ENCODE peak calls at places on chromosome 3, in six cellular contexts. One of them, this sample, is unnamed.

GRCh38 chr3:127665586-127665985 is 7.2 kb upstream of the ABTB1 start:
- DNase-seq in T-helper 9 cell: no peak
- DNase-seq in activated CD8-positive, alpha-beta memory T cell treated with anti-CD3 and anti-CD28 coated beads, Interleukin-2, amount 50 U/mL, for 4 hours: no peak
- DNase-seq in GM06990: no peak
- DNase-seq in CD4-positive, alpha-beta T cell: no peak
- DNase-seq in ACHN: no peak
- DNase-seq in this sample: no peak

GRCh38 chr3:94440767-94441493 is 378.1 kb downstream of the NSUN3 start:
- DNase-seq in T-helper 9 cell: no peak
- DNase-seq in activated CD8-positive, alpha-beta memory T cell treated with anti-CD3 and anti-CD28 coated beads, Interleukin-2, amount 50 U/mL, for 4 hours: no peak
- DNase-seq in GM06990: no peak
- DNase-seq in CD4-positive, alpha-beta T cell: no peak
- DNase-seq in ACHN: peak
- DNase-seq in this sample: no peak

GRCh38 chr3:32340039-32340438 is 51.6 kb upstream of the CMTM7 start:
- DNase-seq in T-helper 9 cell: no peak
- DNase-seq in activated CD8-positive, alpha-beta memory T cell treated with anti-CD3 and anti-CD28 coated beads, Interleukin-2, amount 50 U/mL, for 4 hours: no peak
- DNase-seq in GM06990: no peak
- DNase-seq in CD4-positive, alpha-beta T cell: peak
- DNase-seq in ACHN: peak
- DNase-seq in this sample: no peak

GRCh38 chr3:188749010-188749617 is 422.7 kb upstream of the TPRG1 start:
- DNase-seq in T-helper 9 cell: peak
- DNase-seq in activated CD8-positive, alpha-beta memory T cell treated with anti-CD3 and anti-CD28 coated beads, Interleukin-2, amount 50 U/mL, for 4 hours: peak
- DNase-seq in GM06990: no peak
- DNase-seq in CD4-positive, alpha-beta T cell: peak
- DNase-seq in ACHN: peak
- DNase-seq in this sample: no peak

GRCh38 chr3:63228677-63229076 is 49.4 kb upstream of the SYNPR start:
- DNase-seq in T-helper 9 cell: no peak
- DNase-seq in activated CD8-positive, alpha-beta memory T cell treated with anti-CD3 and anti-CD28 coated beads, Interleukin-2, amount 50 U/mL, for 4 hours: no peak
- DNase-seq in GM06990: peak
- DNase-seq in CD4-positive, alpha-beta T cell: no peak
- DNase-seq in ACHN: peak
- DNase-seq in this sample: no peak

GRCh38 chr3:118171236-118171852 is 863.3 kb downstream of the IGSF11 start:
- DNase-seq in T-helper 9 cell: no peak
- DNase-seq in activated CD8-positive, alpha-beta memory T cell treated with anti-CD3 and anti-CD28 coated beads, Interleukin-2, amount 50 U/mL, for 4 hours: peak
- DNase-seq in GM06990: no peak
- DNase-seq in CD4-positive, alpha-beta T cell: no peak
- DNase-seq in ACHN: no peak
- DNase-seq in this sample: no peak

GRCh38 chr3:71453822-71454512 is 129.6 kb downstream of the FOXP1 start:
- DNase-seq in T-helper 9 cell: no peak
- DNase-seq in activated CD8-positive, alpha-beta memory T cell treated with anti-CD3 and anti-CD28 coated beads, Interleukin-2, amount 50 U/mL, for 4 hours: no peak
- DNase-seq in GM06990: no peak
- DNase-seq in CD4-positive, alpha-beta T cell: no peak
- DNase-seq in ACHN: no peak
- DNase-seq in this sample: no peak

GRCh38 chr3:183278479-183279088 is 25.5 kb downstream of the B3GNT5 start:
- DNase-seq in T-helper 9 cell: no peak
- DNase-seq in activated CD8-positive, alpha-beta memory T cell treated with anti-CD3 and anti-CD28 coated beads, Interleukin-2, amount 50 U/mL, for 4 hours: no peak
- DNase-seq in GM06990: no peak
- DNase-seq in CD4-positive, alpha-beta T cell: no peak
- DNase-seq in ACHN: peak
- DNase-seq in this sample: no peak

GRCh38 chr3:30004481-30004880 is 601.9 kb upstream of the TGFBR2 start:
- DNase-seq in T-helper 9 cell: no peak
- DNase-seq in activated CD8-positive, alpha-beta memory T cell treated with anti-CD3 and anti-CD28 coated beads, Interleukin-2, amount 50 U/mL, for 4 hours: no peak
- DNase-seq in GM06990: no peak
- DNase-seq in CD4-positive, alpha-beta T cell: no peak
- DNase-seq in ACHN: no peak
- DNase-seq in this sample: no peak

GRCh38 chr3:167723025-167723512 is 11.6 kb downstream of the PDCD10 start:
- DNase-seq in T-helper 9 cell: no peak
- DNase-seq in activated CD8-positive, alpha-beta memory T cell treated with anti-CD3 and anti-CD28 coated beads, Interleukin-2, amount 50 U/mL, for 4 hours: no peak
- DNase-seq in GM06990: no peak
- DNase-seq in CD4-positive, alpha-beta T cell: no peak
- DNase-seq in ACHN: no peak
- DNase-seq in this sample: no peak

GRCh38 chr3:42511196-42511595 is 8.8 kb downstream of the VIPR1 start:
- DNase-seq in T-helper 9 cell: no peak
- DNase-seq in activated CD8-positive, alpha-beta memory T cell treated with anti-CD3 and anti-CD28 coated beads, Interleukin-2, amount 50 U/mL, for 4 hours: no peak
- DNase-seq in GM06990: no peak
- DNase-seq in CD4-positive, alpha-beta T cell: no peak
- DNase-seq in ACHN: no peak
- DNase-seq in this sample: no peak

GRCh38 chr3:15797600-15798303 is at the start of gene ANKRD28:
- DNase-seq in T-helper 9 cell: no peak
- DNase-seq in activated CD8-positive, alpha-beta memory T cell treated with anti-CD3 and anti-CD28 coated beads, Interleukin-2, amount 50 U/mL, for 4 hours: no peak
- DNase-seq in GM06990: no peak
- DNase-seq in CD4-positive, alpha-beta T cell: no peak
- DNase-seq in ACHN: peak
- DNase-seq in this sample: no peak

GRCh38 chr3:184572528-184573270 is 11.1 kb downstream of the EPHB3 start:
- DNase-seq in T-helper 9 cell: no peak
- DNase-seq in activated CD8-positive, alpha-beta memory T cell treated with anti-CD3 and anti-CD28 coated beads, Interleukin-2, amount 50 U/mL, for 4 hours: no peak
- DNase-seq in GM06990: no peak
- DNase-seq in CD4-positive, alpha-beta T cell: no peak
- DNase-seq in ACHN: no peak
- DNase-seq in this sample: no peak

GRCh38 chr3:67947808-67948508 is 293.5 kb upstream of the SUCLG2 start:
- DNase-seq in T-helper 9 cell: peak
- DNase-seq in activated CD8-positive, alpha-beta memory T cell treated with anti-CD3 and anti-CD28 coated beads, Interleukin-2, amount 50 U/mL, for 4 hours: peak
- DNase-seq in GM06990: no peak
- DNase-seq in CD4-positive, alpha-beta T cell: peak
- DNase-seq in ACHN: no peak
- DNase-seq in this sample: no peak

GRCh38 chr3:72343078-72343477 is 505.2 kb downstream of the SHQ1 start:
- DNase-seq in T-helper 9 cell: no peak
- DNase-seq in activated CD8-positive, alpha-beta memory T cell treated with anti-CD3 and anti-CD28 coated beads, Interleukin-2, amount 50 U/mL, for 4 hours: no peak
- DNase-seq in GM06990: no peak
- DNase-seq in CD4-positive, alpha-beta T cell: no peak
- DNase-seq in ACHN: no peak
- DNase-seq in this sample: no peak

GRCh38 chr3:133514418-133514817 is 59.1 kb upstream of the CDV3 start:
- DNase-seq in T-helper 9 cell: no peak
- DNase-seq in activated CD8-positive, alpha-beta memory T cell treated with anti-CD3 and anti-CD28 coated beads, Interleukin-2, amount 50 U/mL, for 4 hours: no peak
- DNase-seq in GM06990: no peak
- DNase-seq in CD4-positive, alpha-beta T cell: no peak
- DNase-seq in ACHN: no peak
- DNase-seq in this sample: no peak

GRCh38 chr3:188595890-188596376 is 442.0 kb downstream of the LPP start:
- DNase-seq in T-helper 9 cell: no peak
- DNase-seq in activated CD8-positive, alpha-beta memory T cell treated with anti-CD3 and anti-CD28 coated beads, Interleukin-2, amount 50 U/mL, for 4 hours: no peak
- DNase-seq in GM06990: no peak
- DNase-seq in CD4-positive, alpha-beta T cell: no peak
- DNase-seq in ACHN: no peak
- DNase-seq in this sample: no peak

GRCh38 chr3:53593611-53594010 is 99.2 kb downstream of the CACNA1D start:
- DNase-seq in T-helper 9 cell: no peak
- DNase-seq in activated CD8-positive, alpha-beta memory T cell treated with anti-CD3 and anti-CD28 coated beads, Interleukin-2, amount 50 U/mL, for 4 hours: no peak
- DNase-seq in GM06990: no peak
- DNase-seq in CD4-positive, alpha-beta T cell: no peak
- DNase-seq in ACHN: no peak
- DNase-seq in this sample: no peak

GRCh38 chr3:186854146-186854545 is 11.6 kb downstream of the ADIPOQ start:
- DNase-seq in T-helper 9 cell: no peak
- DNase-seq in activated CD8-positive, alpha-beta memory T cell treated with anti-CD3 and anti-CD28 coated beads, Interleukin-2, amount 50 U/mL, for 4 hours: no peak
- DNase-seq in GM06990: no peak
- DNase-seq in CD4-positive, alpha-beta T cell: no peak
- DNase-seq in ACHN: no peak
- DNase-seq in this sample: no peak

GRCh38 chr3:105828703-105829102 is 40.1 kb downstream of the CBLB start:
- DNase-seq in T-helper 9 cell: no peak
- DNase-seq in activated CD8-positive, alpha-beta memory T cell treated with anti-CD3 and anti-CD28 coated beads, Interleukin-2, amount 50 U/mL, for 4 hours: no peak
- DNase-seq in GM06990: peak
- DNase-seq in CD4-positive, alpha-beta T cell: no peak
- DNase-seq in ACHN: no peak
- DNase-seq in this sample: no peak

GRCh38 chr3:31724144-31724543 is 191.4 kb downstream of the STT3B start:
- DNase-seq in T-helper 9 cell: no peak
- DNase-seq in activated CD8-positive, alpha-beta memory T cell treated with anti-CD3 and anti-CD28 coated beads, Interleukin-2, amount 50 U/mL, for 4 hours: no peak
- DNase-seq in GM06990: no peak
- DNase-seq in CD4-positive, alpha-beta T cell: no peak
- DNase-seq in ACHN: no peak
- DNase-seq in this sample: no peak

GRCh38 chr3:37639922-37640321 is 221.8 kb upstream of the CTDSPL start:
- DNase-seq in T-helper 9 cell: no peak
- DNase-seq in activated CD8-positive, alpha-beta memory T cell treated with anti-CD3 and anti-CD28 coated beads, Interleukin-2, amount 50 U/mL, for 4 hours: no peak
- DNase-seq in GM06990: no peak
- DNase-seq in CD4-positive, alpha-beta T cell: no peak
- DNase-seq in ACHN: no peak
- DNase-seq in this sample: no peak

GRCh38 chr3:105365171-105365535 is 1.6 kb upstream of the ALCAM start:
- DNase-seq in T-helper 9 cell: no peak
- DNase-seq in activated CD8-positive, alpha-beta memory T cell treated with anti-CD3 and anti-CD28 coated beads, Interleukin-2, amount 50 U/mL, for 4 hours: no peak
- DNase-seq in GM06990: no peak
- DNase-seq in CD4-positive, alpha-beta T cell: no peak
- DNase-seq in ACHN: peak
- DNase-seq in this sample: no peak

GRCh38 chr3:184178522-184179138 is 4.0 kb downstream of the AP2M1 start:
- DNase-seq in T-helper 9 cell: no peak
- DNase-seq in activated CD8-positive, alpha-beta memory T cell treated with anti-CD3 and anti-CD28 coated beads, Interleukin-2, amount 50 U/mL, for 4 hours: no peak
- DNase-seq in GM06990: no peak
- DNase-seq in CD4-positive, alpha-beta T cell: no peak
- DNase-seq in ACHN: no peak
- DNase-seq in this sample: no peak

GRCh38 chr3:62688050-62688449 is 187.2 kb downstream of the CADPS start:
- DNase-seq in T-helper 9 cell: no peak
- DNase-seq in activated CD8-positive, alpha-beta memory T cell treated with anti-CD3 and anti-CD28 coated beads, Interleukin-2, amount 50 U/mL, for 4 hours: no peak
- DNase-seq in GM06990: no peak
- DNase-seq in CD4-positive, alpha-beta T cell: no peak
- DNase-seq in ACHN: no peak
- DNase-seq in this sample: no peak

GRCh38 chr3:128432301-128432897 is 34.3 kb downstream of the DNAJB8 start:
- DNase-seq in T-helper 9 cell: no peak
- DNase-seq in activated CD8-positive, alpha-beta memory T cell treated with anti-CD3 and anti-CD28 coated beads, Interleukin-2, amount 50 U/mL, for 4 hours: no peak
- DNase-seq in GM06990: no peak
- DNase-seq in CD4-positive, alpha-beta T cell: no peak
- DNase-seq in ACHN: no peak
- DNase-seq in this sample: no peak

GRCh38 chr3:197878427-197878826 is 71.6 kb upstream of the RPL35A start:
- DNase-seq in T-helper 9 cell: no peak
- DNase-seq in activated CD8-positive, alpha-beta memory T cell treated with anti-CD3 and anti-CD28 coated beads, Interleukin-2, amount 50 U/mL, for 4 hours: no peak
- DNase-seq in GM06990: no peak
- DNase-seq in CD4-positive, alpha-beta T cell: no peak
- DNase-seq in ACHN: no peak
- DNase-seq in this sample: peak

GRCh38 chr3:184260571-184261269 is 633 bp downstream of the CAMK2N2 start:
- DNase-seq in T-helper 9 cell: peak
- DNase-seq in activated CD8-positive, alpha-beta memory T cell treated with anti-CD3 and anti-CD28 coated beads, Interleukin-2, amount 50 U/mL, for 4 hours: no peak
- DNase-seq in GM06990: no peak
- DNase-seq in CD4-positive, alpha-beta T cell: no peak
- DNase-seq in ACHN: no peak
- DNase-seq in this sample: no peak

GRCh38 chr3:99842826-99843589 is 25.3 kb downstream of the CMSS1 start:
- DNase-seq in T-helper 9 cell: no peak
- DNase-seq in activated CD8-positive, alpha-beta memory T cell treated with anti-CD3 and anti-CD28 coated beads, Interleukin-2, amount 50 U/mL, for 4 hours: no peak
- DNase-seq in GM06990: no peak
- DNase-seq in CD4-positive, alpha-beta T cell: no peak
- DNase-seq in ACHN: peak
- DNase-seq in this sample: no peak

GRCh38 chr3:64215559-64215958 is 9.7 kb downstream of the PRICKLE2 start:
- DNase-seq in T-helper 9 cell: no peak
- DNase-seq in activated CD8-positive, alpha-beta memory T cell treated with anti-CD3 and anti-CD28 coated beads, Interleukin-2, amount 50 U/mL, for 4 hours: no peak
- DNase-seq in GM06990: no peak
- DNase-seq in CD4-positive, alpha-beta T cell: no peak
- DNase-seq in ACHN: no peak
- DNase-seq in this sample: no peak

GRCh38 chr3:152778001-152778400 is 56.9 kb upstream of the P2RY1 start:
- DNase-seq in T-helper 9 cell: no peak
- DNase-seq in activated CD8-positive, alpha-beta memory T cell treated with anti-CD3 and anti-CD28 coated beads, Interleukin-2, amount 50 U/mL, for 4 hours: no peak
- DNase-seq in GM06990: no peak
- DNase-seq in CD4-positive, alpha-beta T cell: no peak
- DNase-seq in ACHN: no peak
- DNase-seq in this sample: no peak

GRCh38 chr3:159763466-159764210 is 225.0 kb upstream of the IL12A start:
- DNase-seq in T-helper 9 cell: no peak
- DNase-seq in activated CD8-positive, alpha-beta memory T cell treated with anti-CD3 and anti-CD28 coated beads, Interleukin-2, amount 50 U/mL, for 4 hours: no peak
- DNase-seq in GM06990: peak
- DNase-seq in CD4-positive, alpha-beta T cell: no peak
- DNase-seq in ACHN: peak
- DNase-seq in this sample: peak

GRCh38 chr3:123194552-123194951 is 7.2 kb upstream of the SEC22A start:
- DNase-seq in T-helper 9 cell: no peak
- DNase-seq in activated CD8-positive, alpha-beta memory T cell treated with anti-CD3 and anti-CD28 coated beads, Interleukin-2, amount 50 U/mL, for 4 hours: no peak
- DNase-seq in GM06990: no peak
- DNase-seq in CD4-positive, alpha-beta T cell: no peak
- DNase-seq in ACHN: no peak
- DNase-seq in this sample: no peak

GRCh38 chr3:126982522-126983175 is at the start of gene PLXNA1:
- DNase-seq in T-helper 9 cell: peak
- DNase-seq in activated CD8-positive, alpha-beta memory T cell treated with anti-CD3 and anti-CD28 coated beads, Interleukin-2, amount 50 U/mL, for 4 hours: peak
- DNase-seq in GM06990: peak
- DNase-seq in CD4-positive, alpha-beta T cell: peak
- DNase-seq in ACHN: peak
- DNase-seq in this sample: peak

GRCh38 chr3:17799312-17799711 is 56.9 kb upstream of the TBC1D5 start:
- DNase-seq in T-helper 9 cell: no peak
- DNase-seq in activated CD8-positive, alpha-beta memory T cell treated with anti-CD3 and anti-CD28 coated beads, Interleukin-2, amount 50 U/mL, for 4 hours: no peak
- DNase-seq in GM06990: no peak
- DNase-seq in CD4-positive, alpha-beta T cell: no peak
- DNase-seq in ACHN: no peak
- DNase-seq in this sample: no peak

GRCh38 chr3:158713094-158713499 is 19.2 kb downstream of the RARRES1 start:
- DNase-seq in T-helper 9 cell: no peak
- DNase-seq in activated CD8-positive, alpha-beta memory T cell treated with anti-CD3 and anti-CD28 coated beads, Interleukin-2, amount 50 U/mL, for 4 hours: no peak
- DNase-seq in GM06990: no peak
- DNase-seq in CD4-positive, alpha-beta T cell: no peak
- DNase-seq in ACHN: peak
- DNase-seq in this sample: no peak

GRCh38 chr3:98855811-98856400 is 45.6 kb downstream of the DCBLD2 start:
- DNase-seq in T-helper 9 cell: no peak
- DNase-seq in activated CD8-positive, alpha-beta memory T cell treated with anti-CD3 and anti-CD28 coated beads, Interleukin-2, amount 50 U/mL, for 4 hours: no peak
- DNase-seq in GM06990: no peak
- DNase-seq in CD4-positive, alpha-beta T cell: no peak
- DNase-seq in ACHN: peak
- DNase-seq in this sample: no peak

GRCh38 chr3:45082139-45082538 is 56.0 kb downstream of the CLEC3B start:
- DNase-seq in T-helper 9 cell: no peak
- DNase-seq in activated CD8-positive, alpha-beta memory T cell treated with anti-CD3 and anti-CD28 coated beads, Interleukin-2, amount 50 U/mL, for 4 hours: no peak
- DNase-seq in GM06990: no peak
- DNase-seq in CD4-positive, alpha-beta T cell: no peak
- DNase-seq in ACHN: no peak
- DNase-seq in this sample: no peak

This sample was measured in stimulated activated naive B cell treated with anti-CD40 and anti-IgM and Interleukin-4, amounts not matched to agents 10 μg/mL and 1 μg/mL and 100 μg/mL, for 72 hours.